ENCODE peak calls at places on chromosomes 13 and 19, in eight cellular contexts. Q is CD8-positive, alpha-beta memory T cell; J is right atrium auricular region; U is NB4; D is HT-29; C is AG08396; S is GM03348; K is Calu3. T is an unnamed sample.

GRCh38 chr13:97385854-97386253 is 48.1 kb upstream of the RAP2A start:
- DNase-seq in U (peak), C (no peak), K (no peak), J (no peak), S (no peak), Q (no peak), D (no peak), T (no peak)

GRCh38 chr19:42091300-42092266 is 15.6 kb downstream of the ZNF574 start:
- DNase-seq in K (peak), D (peak), U (no peak), C (peak), J (no peak), Q (no peak), S (peak), T (no peak)

GRCh38 chr13:59700281-59700680 is 463.4 kb downstream of the DIAPH3 start:
- DNase-seq in D (no peak), J (no peak), S (peak), K (no peak), U (no peak), Q (no peak), C (no peak), T (no peak)

GRCh38 chr19:43560687-43561086 is 14.6 kb downstream of the XRCC1 start:
- DNase-seq in U (peak), S (no peak), Q (no peak), K (peak), C (no peak), J (no peak), D (no peak), T (no peak)

GRCh38 chr13:98195054-98195791 is 18.2 kb upstream of the RNF113B start:
- DNase-seq in K (no peak), Q (no peak), D (no peak), J (no peak), C (no peak), U (no peak), S (no peak), T (no peak)

GRCh38 chr19:34023381-34023780 is 148.9 kb upstream of the LSM14A start:
- DNase-seq in C (no peak), U (no peak), D (no peak), K (no peak), J (no peak), Q (no peak), S (no peak), T (no peak)

GRCh38 chr13:40875583-40875982 is 86.2 kb downstream of the SLC25A15 start:
- DNase-seq in K (no peak), C (no peak), U (no peak), Q (no peak), S (no peak), D (no peak), J (no peak), T (no peak)

GRCh38 chr19:42831221-42832019 is 48.1 kb downstream of the PSG1 start:
- DNase-seq in D (peak), K (peak), Q (no peak), S (no peak), J (no peak), C (no peak), U (no peak), T (no peak)

GRCh38 chr19:1151917-1152601 is 22.0 kb downstream of the SBNO2 start:
- DNase-seq in C (no peak), S (peak), K (no peak), U (no peak), Q (no peak), D (no peak), J (no peak), T (no peak)

GRCh38 chr19:34649886-34650543 is 26.9 kb downstream of the SCGB2B2 start:
- DNase-seq in Q (no peak), U (no peak), C (no peak), J (no peak), D (no peak), S (no peak), K (no peak), T (no peak)

GRCh38 chr13:36102721-36103120 is 28.5 kb downstream of the DCLK1 start:
- DNase-seq in J (no peak), D (no peak), K (no peak), Q (no peak), U (no peak), S (no peak), C (no peak), T (no peak)

GRCh38 chr19:42422576-42423461 is 4.4 kb downstream of the LIPE start:
- DNase-seq in J (no peak), U (peak), S (no peak), Q (peak), K (peak), D (peak), C (no peak), T (peak)

GRCh38 chr19:41443813-41444455 is 978 bp downstream of the ERICH4 start:
- DNase-seq in Q (no peak), S (no peak), D (no peak), J (no peak), K (no peak), U (no peak), C (no peak), T (no peak)

GRCh38 chr13:73702419-73703071 is 431.7 kb downstream of the KLF12 start:
- DNase-seq in K (no peak), C (no peak), J (no peak), U (no peak), S (no peak), Q (peak), D (peak), T (no peak)

GRCh38 chr13:57629391-57629804 is 2.1 kb upstream of the PCDH17 start:
- DNase-seq in Q (no peak), D (no peak), S (peak), K (no peak), J (no peak), C (no peak), U (no peak), T (peak)

GRCh38 chr19:558770-559439 is 13.5 kb upstream of the BSG start:
- DNase-seq in K (no peak), C (no peak), Q (no peak), D (no peak), S (no peak), U (no peak), J (no peak), T (no peak)

GRCh38 chr13:20160346-20161274 is at the start of gene GJA3:
- DNase-seq in C (peak), K (peak), U (peak), S (peak), Q (peak), J (peak), D (peak), T (peak)

GRCh38 chr13:44012910-44013309 is 133.2 kb downstream of the LACC1 start:
- DNase-seq in Q (no peak), K (no peak), S (no peak), U (no peak), C (no peak), D (no peak), J (no peak), T (no peak)

T was measured in endothelial cell.